ENCODE peak calls at places on chromosomes 12 and 14, in nine cellular contexts. D is bronchial epithelial cell, A is stomach, X is tibial artery, Z is Peyer's patch, V is astrocyte of the cerebellum, K is left ventricle myocardium inferior, L is K562, U is A549. G is an unnamed sample.

GRCh38 chr12:4284306-4284705 is 10.7 kb downstream of the CCND2 start:
- DNase-seq in L (no peak), X (no peak), K (no peak), A (no peak), U (no peak), D (no peak), V (no peak), Z (no peak), G (no peak)

GRCh38 chr12:124484526-124484953 is 82.9 kb downstream of the NCOR2 start:
- DNase-seq in V (no peak), U (no peak), A (no peak), L (no peak), K (peak), Z (peak), D (no peak), X (no peak), G (no peak)

GRCh38 chr12:116861331-116861730 is 19.9 kb downstream of the HRK start:
- DNase-seq in L (peak), Z (peak), K (peak), A (no peak), X (peak), U (no peak), V (no peak), D (no peak), G (peak)

GRCh38 chr12:122989874-122990400 is 9.5 kb downstream of the ARL6IP4 start:
- DNase-seq in D (no peak), K (no peak), V (no peak), U (no peak), X (no peak), Z (no peak), L (no peak), A (no peak), G (no peak)

GRCh38 chr12:6764011-6764828 is 1.9 kb upstream of the PTMS start:
- DNase-seq in K (peak), V (peak), L (peak), D (peak), Z (peak), A (peak), U (peak), X (peak), G (peak)

GRCh38 chr14:67187826-67188225 is 1.4 kb upstream of the GARIN2 start:
- DNase-seq in V (peak), L (no peak), K (no peak), Z (no peak), X (no peak), A (peak), U (peak), D (peak), G (peak)

GRCh38 chr12:182381-182883 is 31.5 kb downstream of the SLC6A12 start:
- DNase-seq in D (peak), U (peak), K (peak), L (no peak), Z (no peak), A (no peak), X (no peak), V (no peak), G (peak)

GRCh38 chr14:33412450-33412849 is 473.8 kb downstream of the NPAS3 start:
- DNase-seq in L (no peak), A (no peak), Z (no peak), U (no peak), K (no peak), X (no peak), D (peak), V (no peak), G (no peak)

GRCh38 chr14:102565959-102566358 is 26.5 kb upstream of the RCOR1 start:
- DNase-seq in K (no peak), L (no peak), V (no peak), Z (no peak), A (no peak), U (no peak), D (no peak), X (no peak), G (no peak)

GRCh38 chr14:50060871-50061663 is 55.3 kb downstream of the VCPKMT start:
- DNase-seq in D (peak), L (peak), X (peak), U (peak), K (peak), A (no peak), V (peak), Z (peak), G (peak)

GRCh38 chr12:124479680-124480468 is 87.5 kb downstream of the NCOR2 start:
- DNase-seq in X (no peak), L (no peak), D (no peak), K (no peak), A (no peak), V (no peak), Z (no peak), U (no peak), G (no peak)

GRCh38 chr12:53062977-53063707 is 13.3 kb downstream of the TNS2 start:
- DNase-seq in V (no peak), U (no peak), X (peak), A (no peak), L (no peak), D (no peak), K (no peak), Z (no peak), G (no peak)

GRCh38 chr12:77925536-77926108 is 94.9 kb downstream of the NAV3 start:
- DNase-seq in X (peak), A (peak), Z (no peak), K (peak), V (peak), L (peak), D (peak), U (peak), G (peak)

GRCh38 chr12:116196752-116197718 is 80.5 kb downstream of the MED13L start:
- DNase-seq in U (no peak), Z (no peak), V (no peak), D (no peak), L (peak), K (no peak), A (no peak), X (no peak), G (peak)

GRCh38 chr12:48744251-48745008 is 27.9 kb upstream of the CCNT1 start:
- DNase-seq in K (no peak), L (no peak), D (peak), U (no peak), Z (no peak), V (no peak), X (no peak), A (no peak), G (no peak)

GRCh38 chr14:68571073-68571703 is 221.7 kb downstream of the ZFP36L1 start:
- DNase-seq in X (peak), Z (no peak), A (no peak), U (no peak), L (no peak), V (no peak), K (no peak), D (no peak), G (no peak)

GRCh38 chr12:3885179-3886094 is 12.2 kb upstream of the PARP11 start:
- DNase-seq in X (no peak), V (peak), D (peak), A (no peak), L (no peak), Z (no peak), U (peak), K (no peak), G (peak)

GRCh38 chr14:98175436-98175835 is 1096.6 kb downstream of the BCL11B start:
- DNase-seq in A (no peak), V (no peak), Z (no peak), U (no peak), L (no peak), X (no peak), D (no peak), K (no peak), G (no peak)

GRCh38 chr12:67096533-67097318 is 172.4 kb upstream of the CAND1 start:
- DNase-seq in V (peak), K (no peak), D (peak), L (no peak), U (no peak), X (no peak), A (no peak), Z (no peak), G (peak)

GRCh38 chr12:105907982-105908381 is 230.8 kb downstream of the NUAK1 start:
- DNase-seq in K (no peak), L (no peak), A (no peak), U (no peak), V (no peak), D (no peak), Z (no peak), X (no peak), G (no peak)

GRCh38 chr12:6450091-6450868 is 1.6 kb upstream of the TAPBPL start:
- DNase-seq in A (no peak), D (no peak), X (no peak), L (no peak), Z (peak), V (no peak), K (no peak), U (no peak), G (no peak)

GRCh38 chr14:22997676-22998323 is 12.1 kb downstream of the C14orf93 start:
- DNase-seq in A (no peak), X (no peak), V (no peak), D (no peak), L (no peak), U (no peak), K (no peak), Z (no peak), G (no peak)

GRCh38 chr14:40656301-40656700 is 950.4 kb upstream of the LRFN5 start:
- DNase-seq in K (no peak), L (no peak), V (no peak), D (no peak), A (no peak), X (no peak), Z (no peak), U (no peak), G (no peak)

GRCh38 chr12:70052931-70053497 is 190.2 kb upstream of the CNOT2 start:
- DNase-seq in Z (no peak), D (peak), U (peak), X (no peak), A (peak), V (no peak), K (no peak), L (peak), G (peak)

GRCh38 chr12:95553202-95553943 is 2.1 kb upstream of the USP44 start:
- DNase-seq in A (no peak), X (no peak), D (no peak), K (no peak), V (no peak), L (no peak), Z (no peak), U (no peak), G (no peak)

GRCh38 chr12:65828711-65829339 is 4.5 kb downstream of the HMGA2 start:
- DNase-seq in U (no peak), X (no peak), K (no peak), Z (no peak), V (no peak), L (no peak), D (no peak), A (no peak), G (no peak)

GRCh38 chr14:56760164-56760914 is 49.9 kb downstream of the OTX2 start:
- DNase-seq in A (no peak), U (no peak), V (no peak), Z (no peak), K (no peak), D (no peak), X (no peak), L (no peak), G (no peak)

GRCh38 chr14:49972840-49973239 is 80.0 kb downstream of the ARF6 start:
- DNase-seq in X (no peak), L (peak), K (no peak), U (peak), A (peak), D (peak), V (peak), Z (no peak), G (peak)

GRCh38 chr12:51622564-51622963 is 31.5 kb downstream of the SCN8A start:
- DNase-seq in L (no peak), D (no peak), A (no peak), V (peak), Z (no peak), U (no peak), K (no peak), X (no peak), G (peak)

GRCh38 chr12:116539905-116540482 is 19.2 kb upstream of the MAP1LC3B2 start:
- DNase-seq in K (peak), D (peak), L (no peak), U (no peak), X (peak), V (no peak), A (peak), Z (no peak), G (peak)

GRCh38 chr14:76919811-76920571 is 93.8 kb downstream of the LRRC74A start:
- DNase-seq in K (peak), X (peak), Z (no peak), L (no peak), V (no peak), D (peak), A (peak), U (peak), G (peak)

GRCh38 chr14:61385002-61385685 is 63.8 kb downstream of the PRKCH start:
- DNase-seq in X (no peak), V (no peak), L (no peak), D (no peak), A (no peak), K (no peak), U (no peak), Z (peak), G (no peak)

GRCh38 chr12:39405580-39405979 is 37.3 kb downstream of the KIF21A start:
- DNase-seq in A (no peak), Z (no peak), V (no peak), K (no peak), D (no peak), L (no peak), X (no peak), U (no peak), G (no peak)

GRCh38 chr12:32854716-32855115 is 41.9 kb downstream of the PKP2 start:
- DNase-seq in V (no peak), D (no peak), X (no peak), A (no peak), Z (no peak), L (no peak), K (no peak), U (no peak), G (no peak)

GRCh38 chr12:32859389-32859788 is 37.2 kb downstream of the PKP2 start:
- DNase-seq in L (no peak), A (no peak), U (no peak), X (no peak), D (no peak), Z (no peak), K (no peak), V (no peak), G (no peak)

DNA sequence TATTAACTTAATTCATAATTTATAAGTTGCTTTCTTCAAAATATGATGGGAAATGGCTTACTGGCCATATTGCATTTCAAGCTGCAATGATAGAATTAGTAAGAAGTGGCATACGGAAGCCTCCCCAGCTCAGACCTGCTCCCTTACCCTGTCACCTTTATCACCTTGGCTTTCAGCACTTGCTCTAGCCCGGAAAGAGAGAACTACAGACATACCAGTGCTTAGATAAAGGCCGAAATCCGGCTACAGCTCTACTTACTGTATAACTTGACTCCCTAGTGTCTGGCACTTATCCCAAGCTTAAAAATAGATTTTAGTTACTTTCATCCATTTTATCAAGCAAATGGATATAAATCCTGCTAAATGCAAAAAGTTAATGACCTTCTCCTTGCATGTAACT is 42.5 kb downstream of the PKP2 start:
- DNase-seq in D (no peak), A (no peak), K (no peak), Z (no peak), U (no peak), V (no peak), L (no peak), X (no peak), G (peak)
- TF ChIP-seq CTCF in D (no peak), A (no peak), K (no peak), Z (no peak), U (no peak), V (no peak), L (no peak), X (no peak), G (no peak)

DNA sequence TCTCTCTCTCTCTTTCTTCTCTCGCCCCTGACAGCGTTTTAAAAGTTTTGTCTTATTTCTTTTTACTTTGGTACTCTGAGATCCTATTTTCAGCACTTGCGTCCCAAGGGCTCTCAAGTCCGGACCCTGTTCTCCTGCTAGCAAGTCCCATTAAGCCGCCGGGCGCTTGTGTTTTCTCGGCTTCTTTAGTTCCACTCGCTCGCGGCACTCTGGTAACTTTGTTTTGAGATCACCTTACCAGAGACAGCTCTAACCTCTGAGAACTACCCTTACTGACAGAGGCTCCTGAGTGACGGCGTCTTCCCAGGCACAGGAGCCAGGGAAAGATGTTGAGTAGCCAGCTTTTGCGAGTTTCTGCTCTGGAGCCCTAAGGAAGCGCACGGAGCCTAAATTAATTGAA is 2.7 kb upstream of the MYF5 start:
- DNase-seq in K (no peak), D (no peak), V (no peak), X (no peak), L (no peak), A (no peak), Z (no peak), U (no peak), G (no peak)
- H3K4me3 ChIP-seq in K (peak), D (no peak), V (peak), X (no peak), L (no peak), A (no peak), Z (no peak), U (no peak), G (no peak)

DNA sequence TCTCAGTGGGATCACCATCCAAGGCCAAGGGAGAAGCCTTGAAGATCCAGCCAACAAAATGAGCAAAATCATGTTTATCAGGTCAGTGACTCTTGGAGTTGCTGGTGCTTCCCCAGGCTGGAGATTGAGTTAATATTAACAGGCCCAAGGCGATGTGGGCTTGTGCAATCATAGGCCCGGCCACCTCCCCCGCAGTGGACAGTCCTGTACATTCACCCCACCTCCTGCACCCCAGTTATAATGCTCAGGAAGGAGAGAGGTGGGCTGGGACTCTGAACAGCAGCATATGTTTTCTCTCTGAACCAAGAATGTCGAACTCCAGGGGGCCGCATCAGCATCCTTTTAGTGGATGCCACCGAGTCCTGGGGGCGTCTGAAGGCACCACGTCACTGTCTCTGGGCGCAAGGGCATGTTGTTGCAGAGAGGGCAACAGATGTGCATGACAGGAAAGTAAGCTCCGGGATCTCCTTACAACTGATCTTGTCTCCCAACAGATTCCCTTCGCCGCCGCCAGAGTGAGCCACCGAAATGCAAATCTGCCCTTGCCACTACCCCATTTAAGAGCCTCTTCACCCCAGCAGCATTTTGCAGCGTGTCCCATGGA is 32.2 kb upstream of the SERPINA6 start:
- DNase-seq in V (no peak), D (peak), Z (no peak), A (peak), X (no peak), U (peak), L (no peak), K (peak), G (peak)
- TF ChIP-seq CTCF in V (peak), D (peak), Z (peak), A (no peak), X (peak), U (peak), L (no peak), K (peak), G (peak)

GRCh38 chr12:9674226-9674590 is 4.7 kb downstream of the CLEC2D start:
- DNase-seq in U (no peak), K (no peak), V (no peak), L (no peak), X (no peak), A (no peak), Z (peak), D (no peak), G (no peak)
- H3K4me3 ChIP-seq in U (no peak), K (no peak), V (no peak), L (no peak), X (no peak), A (no peak), Z (no peak), D (no peak), G (no peak)

GRCh38 chr14:65486856-65487255 is 74.3 kb downstream of the FUT8 start:
- DNase-seq in Z (no peak), U (no peak), X (no peak), A (no peak), V (no peak), K (no peak), L (no peak), D (no peak), G (peak)
- TF ChIP-seq CTCF in Z (no peak), U (no peak), X (no peak), A (no peak), V (no peak), K (no peak), L (no peak), D (no peak), G (no peak)

DNA sequence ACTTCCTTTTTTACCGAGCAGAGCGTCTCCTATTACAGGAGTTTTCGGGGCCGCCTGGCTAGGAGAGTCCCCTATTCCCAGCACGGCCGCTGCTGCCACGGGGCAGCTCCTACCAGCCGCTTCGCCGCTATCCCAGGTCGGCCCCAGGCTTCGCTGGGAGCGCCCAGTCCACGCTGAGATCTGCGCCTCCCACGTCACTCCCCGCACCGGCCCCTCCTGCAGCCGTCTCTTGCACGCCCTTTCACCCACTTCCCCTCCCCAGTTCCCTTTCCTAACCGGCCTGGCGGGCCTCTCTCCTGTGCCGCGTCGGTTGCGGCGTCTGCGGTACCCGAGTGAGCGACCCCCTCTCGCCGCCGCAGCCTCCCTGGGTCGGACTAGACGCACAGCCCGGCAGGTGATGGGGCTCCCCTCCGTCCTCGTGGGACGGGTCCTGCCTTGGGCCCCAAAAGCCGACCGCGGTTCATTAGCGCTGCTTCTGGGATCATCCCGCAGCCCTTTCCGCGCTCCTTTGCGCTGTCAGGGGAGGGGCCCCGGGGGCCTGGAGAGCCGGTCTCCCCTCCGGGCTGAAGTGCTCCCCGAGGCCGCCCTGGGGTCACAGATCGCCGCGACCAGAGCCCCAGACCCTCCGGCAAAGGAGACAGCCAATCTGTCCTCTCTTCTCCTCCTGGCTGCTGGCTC is 1318.4 kb downstream of the TMEM121 start:
- DNase-seq in L (peak), V (no peak), U (peak), D (no peak), K (peak), A (peak), Z (peak), X (peak), G (no peak)
- H3K4me3 ChIP-seq in L (peak), V (no peak), U (peak), D (peak), K (peak), A (peak), Z (peak), X (peak), G (no peak)

GRCh38 chr12:119666900-119667576 is 895 bp upstream of the PRKAB1 start:
- DNase-seq in X (no peak), A (no peak), Z (no peak), K (no peak), V (no peak), L (no peak), U (no peak), D (no peak), G (no peak)
- TF ChIP-seq CTCF in X (no peak), A (no peak), Z (no peak), K (no peak), V (no peak), L (no peak), U (no peak), D (no peak), G (no peak)

G was measured in choroid plexus epithelial cell.